ENCODE peak calls at places on chromosome 11, in seven cellular contexts. G, O, F, R, C, S and U are unnamed samples.

GRCh38 chr11:62418733-62419132 is at the start of gene SCGB1A1:
- DNase-seq in G (no peak), O (no peak), F (no peak), R (no peak), C (no peak), S (no peak), U (no peak)

GRCh38 chr11:92775277-92775676 is 194.2 kb upstream of the MTNR1B start:
- DNase-seq in G (no peak), O (no peak), F (no peak), R (no peak), C (no peak), S (no peak), U (no peak)

GRCh38 chr11:14418801-14419417 is 59.9 kb upstream of the RRAS2 start:
- DNase-seq in G (no peak), O (peak), F (peak), R (no peak), C (no peak), S (no peak), U (peak)

GRCh38 chr11:63846897-63847296 is 8.0 kb downstream of the MARK2 start:
- DNase-seq in G (no peak), O (no peak), F (no peak), R (no peak), C (no peak), S (no peak), U (no peak)

GRCh38 chr11:69301491-69302401 is 7.8 kb downstream of the MYEOV start:
- DNase-seq in G (no peak), O (peak), F (no peak), R (no peak), C (peak), S (no peak), U (peak)

GRCh38 chr11:61472282-61472681 is 36.3 kb upstream of the LRRC10B start:
- DNase-seq in G (peak), O (no peak), F (peak), R (no peak), C (no peak), S (no peak), U (no peak)

GRCh38 chr11:91664521-91664920 is 560.1 kb upstream of the FAT3 start:
- DNase-seq in G (no peak), O (no peak), F (no peak), R (no peak), C (no peak), S (no peak), U (no peak)

GRCh38 chr11:1202776-1203504 is 19.9 kb upstream of the MUC5B start:
- DNase-seq in G (peak), O (peak), F (peak), R (no peak), C (peak), S (peak), U (peak)

DNA sequence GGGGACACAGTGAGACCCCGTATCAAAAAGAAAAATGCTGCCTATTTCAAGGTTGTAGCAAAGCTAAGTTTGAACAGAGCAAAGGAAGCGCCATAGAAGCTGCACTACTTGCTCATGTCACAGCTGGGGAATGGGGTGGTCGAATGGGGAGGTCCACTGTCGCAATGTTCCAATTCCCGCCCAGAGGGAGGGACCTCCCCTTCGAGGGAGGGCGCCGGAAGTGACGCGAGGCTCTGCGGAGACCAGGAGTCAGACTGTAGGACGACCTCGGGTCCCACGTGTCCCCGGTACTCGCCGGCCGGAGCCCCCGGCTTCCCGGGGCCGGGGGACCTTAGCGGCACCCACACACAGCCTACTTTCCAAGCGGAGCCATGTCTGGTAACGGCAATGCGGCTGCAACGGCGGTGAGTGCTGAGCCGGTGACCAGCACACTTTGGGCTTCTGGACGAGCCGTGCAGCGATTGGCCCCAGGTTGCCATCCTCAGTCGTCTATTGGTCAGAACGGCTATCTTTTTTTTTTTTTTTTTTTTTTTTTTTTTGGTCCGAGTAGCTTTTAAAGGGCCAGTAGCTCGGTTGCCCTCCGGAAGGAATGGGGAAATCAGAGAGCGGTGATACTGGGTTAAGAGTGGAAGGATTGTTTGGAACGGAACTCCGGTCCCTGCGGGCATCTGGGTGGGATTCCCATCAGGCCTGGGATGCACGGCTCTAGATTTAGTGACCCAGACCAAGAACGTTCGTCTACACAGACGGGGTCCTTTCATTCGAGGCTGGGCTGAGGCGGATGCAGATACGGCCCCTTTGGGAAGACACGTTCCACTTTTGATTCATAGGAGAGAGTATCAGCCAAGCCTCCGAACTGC is at the start of gene HMBS:
- DNase-seq in G (peak), O (peak), F (peak), R (peak), C (peak), S (peak), U (peak)
- TF ChIP-seq POLR2A in G (no peak), O (peak), F (peak), R (no peak), C (peak), S (no peak), U (peak)

GRCh38 chr11:118608268-118609214 is 1.1 kb downstream of the PHLDB1 start:
- DNase-seq in G (peak), O (no peak), F (peak), R (no peak), C (peak), S (peak), U (peak)
- TF ChIP-seq POLR2A in G (no peak), O (no peak), F (no peak), R (no peak), C (no peak), S (no peak), U (no peak)

GRCh38 chr11:103295704-103296103 is 186.5 kb downstream of the DYNC2H1 start:
- DNase-seq in G (no peak), O (peak), F (no peak), R (no peak), C (no peak), S (no peak), U (peak)
- TF ChIP-seq POLR2A in G (no peak), O (no peak), F (no peak), R (no peak), C (no peak), S (no peak), U (no peak)

GRCh38 chr11:64923944-64924909 is at the start of gene PPP2R5B:
- DNase-seq in G (peak), O (peak), F (peak), R (peak), C (peak), S (peak), U (peak)
- TF ChIP-seq POLR2A in G (no peak), O (no peak), F (peak), R (peak), C (peak), S (peak), U (peak)

GRCh38 chr11:102625163-102625562 is at the start of gene MMP20:
- DNase-seq in G (no peak), O (no peak), F (no peak), R (no peak), C (no peak), S (no peak), U (no peak)
- TF ChIP-seq POLR2A in G (no peak), O (no peak), F (no peak), R (no peak), C (no peak), S (no peak), U (no peak)

GRCh38 chr11:8720376-8720775 is 37.8 kb downstream of the RPL27A start:
- DNase-seq in G (no peak), O (no peak), F (no peak), R (no peak), C (no peak), S (no peak), U (no peak)

GRCh38 chr11:8715501-8715900 is 32.9 kb downstream of the RPL27A start:
- DNase-seq in G (no peak), O (no peak), F (no peak), R (no peak), C (no peak), S (no peak), U (no peak)

GRCh38 chr11:8719260-8720190 is 36.9 kb downstream of the RPL27A start:
- DNase-seq in G (peak), O (peak), F (peak), R (peak), C (peak), S (no peak), U (no peak)

GRCh38 chr11:8717544-8717875 is 34.9 kb downstream of the RPL27A start:
- DNase-seq in G (no peak), O (no peak), F (no peak), R (no peak), C (no peak), S (no peak), U (no peak)

DNA sequence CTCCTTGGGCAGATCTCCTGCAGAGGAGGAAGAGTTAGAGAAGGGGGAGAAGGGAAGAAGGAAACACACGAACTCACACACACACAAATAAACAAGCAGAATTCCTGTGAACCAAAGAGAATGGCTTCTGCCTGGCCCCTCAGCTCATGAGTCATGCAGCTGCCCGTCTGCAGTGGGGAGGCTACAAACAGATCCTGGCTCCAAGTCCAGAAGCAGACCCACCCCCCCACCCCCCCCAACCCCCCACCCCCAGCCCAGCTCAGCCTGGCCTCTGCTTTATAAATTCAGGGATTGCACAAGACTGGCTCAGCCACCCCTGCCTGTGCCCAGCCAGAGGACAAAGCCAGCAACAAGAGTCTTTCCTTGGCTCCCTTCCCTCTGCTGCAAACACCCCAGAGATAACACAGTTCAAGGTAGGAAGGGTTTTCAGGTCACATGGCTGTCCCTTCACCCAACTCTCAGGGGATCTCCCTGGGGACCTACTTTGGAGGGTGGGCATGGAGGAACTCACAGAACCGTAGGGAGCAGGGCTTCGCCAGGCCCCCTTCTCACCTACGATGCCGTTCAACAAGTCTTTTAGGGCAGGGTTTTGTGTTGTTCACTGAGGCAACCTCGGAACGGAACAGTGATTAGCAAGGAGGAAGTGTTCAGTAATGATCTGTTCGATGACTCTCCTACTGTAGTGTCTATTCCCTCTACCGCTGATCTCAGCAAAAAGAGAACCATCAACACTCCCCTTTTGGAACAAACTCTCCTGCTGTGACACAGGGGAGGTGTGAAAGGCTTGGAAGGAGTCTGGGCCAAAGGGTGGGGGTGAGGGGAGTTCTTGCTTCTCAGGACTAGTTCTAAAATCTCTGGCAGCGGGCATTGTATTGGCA is 35.5 kb downstream of the RPL27A start:
- DNase-seq in G (peak), O (no peak), F (peak), R (no peak), C (peak), S (no peak), U (no peak)
- TF ChIP-seq POLR2A in G (no peak), O (no peak), F (peak), R (no peak), C (no peak), S (no peak), U (no peak)